ENCODE peak calls at places on chromosome 10, in eight cellular contexts. One of them, this sample, is unnamed.

GRCh38 chr10:593016-593415 is 96.5 kb downstream of the DIP2C start:
- DNase-seq in tibial nerve: no peak
- DNase-seq in cardiac fibroblast: no peak
- DNase-seq in CD8-positive, alpha-beta T cell: no peak
- DNase-seq in A549: no peak
- DNase-seq in epithelial cell of esophagus: no peak
- DNase-seq in GM12864: no peak
- DNase-seq in neural progenitor cell: no peak
- DNase-seq in this sample: no peak

GRCh38 chr10:103685880-103686669 is 169.3 kb downstream of the SH3PXD2A start:
- DNase-seq in GM12864: no peak
- DNase-seq in tibial nerve: peak
- DNase-seq in epithelial cell of esophagus: peak
- DNase-seq in A549: peak
- DNase-seq in neural progenitor cell: peak
- DNase-seq in CD8-positive, alpha-beta T cell: peak
- DNase-seq in cardiac fibroblast: peak
- DNase-seq in this sample: peak

GRCh38 chr10:117216611-117217195 is 19.4 kb downstream of the KCNK18 start:
- DNase-seq in neural progenitor cell: peak
- DNase-seq in CD8-positive, alpha-beta T cell: peak
- DNase-seq in tibial nerve: peak
- DNase-seq in epithelial cell of esophagus: peak
- DNase-seq in A549: peak
- DNase-seq in cardiac fibroblast: peak
- DNase-seq in GM12864: peak
- DNase-seq in this sample: no peak

GRCh38 chr10:73577788-73578187 is 13.4 kb downstream of the USP54 start:
- DNase-seq in A549: peak
- DNase-seq in neural progenitor cell: peak
- DNase-seq in tibial nerve: peak
- DNase-seq in epithelial cell of esophagus: peak
- DNase-seq in CD8-positive, alpha-beta T cell: no peak
- DNase-seq in cardiac fibroblast: peak
- DNase-seq in GM12864: no peak
- DNase-seq in this sample: peak

GRCh38 chr10:5981529-5981928 is 4.2 kb upstream of the IL15RA start:
- DNase-seq in A549: no peak
- DNase-seq in neural progenitor cell: no peak
- DNase-seq in cardiac fibroblast: no peak
- DNase-seq in GM12864: no peak
- DNase-seq in epithelial cell of esophagus: no peak
- DNase-seq in CD8-positive, alpha-beta T cell: no peak
- DNase-seq in tibial nerve: no peak
- DNase-seq in this sample: no peak

GRCh38 chr10:26626066-26626465 is 71.4 kb upstream of the PDSS1 start:
- DNase-seq in epithelial cell of esophagus: no peak
- DNase-seq in tibial nerve: no peak
- DNase-seq in cardiac fibroblast: no peak
- DNase-seq in neural progenitor cell: no peak
- DNase-seq in CD8-positive, alpha-beta T cell: no peak
- DNase-seq in A549: no peak
- DNase-seq in GM12864: no peak
- DNase-seq in this sample: no peak

GRCh38 chr10:110918633-110919348 is at the start of gene BBIP1:
- DNase-seq in GM12864: peak
- DNase-seq in neural progenitor cell: no peak
- DNase-seq in A549: peak
- DNase-seq in tibial nerve: peak
- DNase-seq in epithelial cell of esophagus: peak
- DNase-seq in cardiac fibroblast: peak
- DNase-seq in CD8-positive, alpha-beta T cell: no peak
- DNase-seq in this sample: peak

GRCh38 chr10:46555713-46556514 is 544 bp downstream of the GPRIN2 start:
- DNase-seq in epithelial cell of esophagus: no peak
- DNase-seq in GM12864: no peak
- DNase-seq in cardiac fibroblast: no peak
- DNase-seq in neural progenitor cell: peak
- DNase-seq in CD8-positive, alpha-beta T cell: no peak
- DNase-seq in A549: peak
- DNase-seq in tibial nerve: peak
- DNase-seq in this sample: no peak

GRCh38 chr10:68156373-68157185 is 47.3 kb downstream of the MYPN start:
- DNase-seq in GM12864: peak
- DNase-seq in A549: peak
- DNase-seq in cardiac fibroblast: peak
- DNase-seq in neural progenitor cell: peak
- DNase-seq in tibial nerve: peak
- DNase-seq in CD8-positive, alpha-beta T cell: peak
- DNase-seq in epithelial cell of esophagus: peak
- DNase-seq in this sample: peak

GRCh38 chr10:132407243-132407746 is 10.3 kb downstream of the PWWP2B start:
- DNase-seq in CD8-positive, alpha-beta T cell: no peak
- DNase-seq in epithelial cell of esophagus: no peak
- DNase-seq in A549: no peak
- DNase-seq in cardiac fibroblast: no peak
- DNase-seq in tibial nerve: no peak
- DNase-seq in GM12864: no peak
- DNase-seq in neural progenitor cell: no peak
- DNase-seq in this sample: peak

GRCh38 chr10:119758448-119758847 is 32.6 kb downstream of the INPP5F start:
- DNase-seq in tibial nerve: no peak
- DNase-seq in neural progenitor cell: no peak
- DNase-seq in cardiac fibroblast: no peak
- DNase-seq in epithelial cell of esophagus: no peak
- DNase-seq in GM12864: no peak
- DNase-seq in A549: no peak
- DNase-seq in CD8-positive, alpha-beta T cell: no peak
- DNase-seq in this sample: no peak

GRCh38 chr10:91930939-91931338 is 7.4 kb downstream of the BTAF1 start:
- DNase-seq in A549: no peak
- DNase-seq in cardiac fibroblast: no peak
- DNase-seq in neural progenitor cell: no peak
- DNase-seq in GM12864: no peak
- DNase-seq in tibial nerve: no peak
- DNase-seq in CD8-positive, alpha-beta T cell: no peak
- DNase-seq in epithelial cell of esophagus: no peak
- DNase-seq in this sample: no peak

GRCh38 chr10:96275685-96276418 is 4.5 kb upstream of the BLNK start:
- DNase-seq in epithelial cell of esophagus: peak
- DNase-seq in GM12864: no peak
- DNase-seq in neural progenitor cell: no peak
- DNase-seq in tibial nerve: no peak
- DNase-seq in cardiac fibroblast: no peak
- DNase-seq in A549: no peak
- DNase-seq in CD8-positive, alpha-beta T cell: no peak
- DNase-seq in this sample: peak

GRCh38 chr10:96276426-96276825 is 5.1 kb upstream of the BLNK start:
- DNase-seq in CD8-positive, alpha-beta T cell: no peak
- DNase-seq in epithelial cell of esophagus: peak
- DNase-seq in neural progenitor cell: no peak
- DNase-seq in A549: no peak
- DNase-seq in GM12864: no peak
- DNase-seq in cardiac fibroblast: no peak
- DNase-seq in tibial nerve: no peak
- DNase-seq in this sample: no peak

GRCh38 chr10:96272986-96273280 is 1.6 kb upstream of the BLNK start:
- DNase-seq in epithelial cell of esophagus: peak
- DNase-seq in tibial nerve: no peak
- DNase-seq in neural progenitor cell: no peak
- DNase-seq in GM12864: no peak
- DNase-seq in CD8-positive, alpha-beta T cell: no peak
- DNase-seq in cardiac fibroblast: no peak
- DNase-seq in A549: no peak
- DNase-seq in this sample: no peak

GRCh38 chr10:96279219-96279641 is 7.9 kb upstream of the BLNK start:
- DNase-seq in GM12864: no peak
- DNase-seq in neural progenitor cell: no peak
- DNase-seq in cardiac fibroblast: no peak
- DNase-seq in epithelial cell of esophagus: no peak
- DNase-seq in tibial nerve: no peak
- DNase-seq in CD8-positive, alpha-beta T cell: no peak
- DNase-seq in A549: no peak
- DNase-seq in this sample: no peak

GRCh38 chr10:96276831-96277230 is 5.5 kb upstream of the BLNK start:
- DNase-seq in neural progenitor cell: no peak
- DNase-seq in tibial nerve: no peak
- DNase-seq in CD8-positive, alpha-beta T cell: no peak
- DNase-seq in epithelial cell of esophagus: peak
- DNase-seq in cardiac fibroblast: no peak
- DNase-seq in GM12864: no peak
- DNase-seq in A549: no peak
- DNase-seq in this sample: no peak
- H3K4me3 ChIP-seq in neural progenitor cell: no peak
- H3K4me3 ChIP-seq in tibial nerve: no peak
- H3K4me3 ChIP-seq in CD8-positive, alpha-beta T cell: no peak
- H3K4me3 ChIP-seq in epithelial cell of esophagus: no peak
- H3K4me3 ChIP-seq in cardiac fibroblast: no peak
- H3K4me3 ChIP-seq in GM12864: no peak
- H3K4me3 ChIP-seq in A549: no peak
- H3K4me3 ChIP-seq in this sample: no peak

GRCh38 chr10:25024528-25024927 is 8.1 kb downstream of the THNSL1 start:
- DNase-seq in neural progenitor cell: no peak
- DNase-seq in A549: no peak
- DNase-seq in cardiac fibroblast: no peak
- DNase-seq in epithelial cell of esophagus: no peak
- DNase-seq in tibial nerve: no peak
- DNase-seq in GM12864: no peak
- DNase-seq in CD8-positive, alpha-beta T cell: no peak
- DNase-seq in this sample: no peak

GRCh38 chr10:25028711-25029110 is 12.3 kb downstream of the THNSL1 start:
- DNase-seq in A549: no peak
- DNase-seq in tibial nerve: no peak
- DNase-seq in neural progenitor cell: no peak
- DNase-seq in CD8-positive, alpha-beta T cell: no peak
- DNase-seq in epithelial cell of esophagus: no peak
- DNase-seq in cardiac fibroblast: no peak
- DNase-seq in GM12864: no peak
- DNase-seq in this sample: no peak

GRCh38 chr10:25026463-25026862 is 10.1 kb downstream of the THNSL1 start:
- DNase-seq in A549: peak
- DNase-seq in tibial nerve: no peak
- DNase-seq in CD8-positive, alpha-beta T cell: no peak
- DNase-seq in cardiac fibroblast: peak
- DNase-seq in GM12864: no peak
- DNase-seq in epithelial cell of esophagus: peak
- DNase-seq in neural progenitor cell: no peak
- DNase-seq in this sample: no peak

GRCh38 chr10:25029519-25029918 is 13.1 kb downstream of the THNSL1 start:
- DNase-seq in tibial nerve: no peak
- DNase-seq in neural progenitor cell: no peak
- DNase-seq in A549: no peak
- DNase-seq in epithelial cell of esophagus: no peak
- DNase-seq in GM12864: no peak
- DNase-seq in cardiac fibroblast: no peak
- DNase-seq in CD8-positive, alpha-beta T cell: no peak
- DNase-seq in this sample: no peak
- TF ChIP-seq CTCF in tibial nerve: no peak
- TF ChIP-seq CTCF in neural progenitor cell: no peak
- TF ChIP-seq CTCF in A549: no peak
- TF ChIP-seq CTCF in epithelial cell of esophagus: no peak
- TF ChIP-seq CTCF in GM12864: no peak
- TF ChIP-seq CTCF in cardiac fibroblast: no peak
- TF ChIP-seq CTCF in CD8-positive, alpha-beta T cell: no peak
- TF ChIP-seq CTCF in this sample: no peak

DNA sequence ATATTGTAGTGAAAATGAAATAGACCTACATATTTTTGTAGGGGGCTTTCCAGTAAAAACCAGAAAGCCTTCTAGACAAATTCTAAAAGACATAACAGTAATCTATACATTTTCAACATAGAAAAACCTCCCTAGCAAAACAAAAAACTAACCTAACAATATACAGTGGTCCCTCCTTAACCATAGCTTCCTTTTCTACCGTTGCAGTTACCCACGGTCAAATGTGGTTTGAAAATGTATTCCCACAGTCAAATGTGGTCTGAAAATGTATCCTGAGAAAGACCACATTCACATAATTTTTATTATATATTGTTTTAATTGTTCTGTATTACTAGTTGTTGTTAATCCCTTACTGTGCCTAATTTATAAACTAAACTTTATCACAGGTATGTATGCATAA is 6.4 kb downstream of the PSAP start:
- DNase-seq in cardiac fibroblast: no peak
- DNase-seq in GM12864: no peak
- DNase-seq in tibial nerve: no peak
- DNase-seq in CD8-positive, alpha-beta T cell: no peak
- DNase-seq in A549: no peak
- DNase-seq in neural progenitor cell: no peak
- DNase-seq in epithelial cell of esophagus: no peak
- DNase-seq in this sample: no peak
- H3K4me3 ChIP-seq in cardiac fibroblast: no peak
- H3K4me3 ChIP-seq in GM12864: no peak
- H3K4me3 ChIP-seq in tibial nerve: no peak
- H3K4me3 ChIP-seq in CD8-positive, alpha-beta T cell: no peak
- H3K4me3 ChIP-seq in A549: no peak
- H3K4me3 ChIP-seq in neural progenitor cell: no peak
- H3K4me3 ChIP-seq in epithelial cell of esophagus: no peak
- H3K4me3 ChIP-seq in this sample: no peak

GRCh38 chr10:11165591-11166543 is 148.2 kb downstream of the CELF2 start:
- DNase-seq in neural progenitor cell: peak
- DNase-seq in CD8-positive, alpha-beta T cell: peak
- DNase-seq in cardiac fibroblast: peak
- DNase-seq in epithelial cell of esophagus: peak
- DNase-seq in GM12864: peak
- DNase-seq in A549: no peak
- DNase-seq in tibial nerve: peak
- DNase-seq in this sample: no peak
- TF ChIP-seq CTCF in neural progenitor cell: peak
- TF ChIP-seq CTCF in CD8-positive, alpha-beta T cell: peak
- TF ChIP-seq CTCF in cardiac fibroblast: peak
- TF ChIP-seq CTCF in epithelial cell of esophagus: peak
- TF ChIP-seq CTCF in GM12864: peak
- TF ChIP-seq CTCF in A549: no peak
- TF ChIP-seq CTCF in tibial nerve: peak
- TF ChIP-seq CTCF in this sample: peak

GRCh38 chr10:44725404-44725803 is 185.7 kb upstream of the TMEM72 start:
- DNase-seq in cardiac fibroblast: peak
- DNase-seq in A549: no peak
- DNase-seq in CD8-positive, alpha-beta T cell: no peak
- DNase-seq in neural progenitor cell: no peak
- DNase-seq in GM12864: no peak
- DNase-seq in epithelial cell of esophagus: no peak
- DNase-seq in tibial nerve: no peak
- DNase-seq in this sample: no peak

GRCh38 chr10:44723654-44724053 is 187.5 kb upstream of the TMEM72 start:
- DNase-seq in epithelial cell of esophagus: peak
- DNase-seq in cardiac fibroblast: peak
- DNase-seq in neural progenitor cell: no peak
- DNase-seq in tibial nerve: no peak
- DNase-seq in GM12864: no peak
- DNase-seq in CD8-positive, alpha-beta T cell: no peak
- DNase-seq in A549: no peak
- DNase-seq in this sample: no peak

GRCh38 chr10:44723082-44723481 is 188.1 kb upstream of the TMEM72 start:
- DNase-seq in A549: no peak
- DNase-seq in cardiac fibroblast: no peak
- DNase-seq in epithelial cell of esophagus: no peak
- DNase-seq in tibial nerve: no peak
- DNase-seq in neural progenitor cell: no peak
- DNase-seq in CD8-positive, alpha-beta T cell: no peak
- DNase-seq in GM12864: no peak
- DNase-seq in this sample: no peak

GRCh38 chr10:44724415-44725174 is 186.5 kb upstream of the TMEM72 start:
- DNase-seq in cardiac fibroblast: peak
- DNase-seq in neural progenitor cell: no peak
- DNase-seq in tibial nerve: no peak
- DNase-seq in GM12864: no peak
- DNase-seq in CD8-positive, alpha-beta T cell: no peak
- DNase-seq in A549: no peak
- DNase-seq in epithelial cell of esophagus: peak
- DNase-seq in this sample: no peak
- H3K4me3 ChIP-seq in cardiac fibroblast: no peak
- H3K4me3 ChIP-seq in neural progenitor cell: no peak
- H3K4me3 ChIP-seq in tibial nerve: no peak
- H3K4me3 ChIP-seq in GM12864: no peak
- H3K4me3 ChIP-seq in CD8-positive, alpha-beta T cell: no peak
- H3K4me3 ChIP-seq in A549: no peak
- H3K4me3 ChIP-seq in epithelial cell of esophagus: no peak
- H3K4me3 ChIP-seq in this sample: no peak

This sample was measured in LNCaP clone FGC.